ENCODE peak calls at places on chromosome 15, in eight cellular contexts. U is SJSA1; P is HuH-7; A is ACHN; C is left lung; W is SK-MEL-5; Z is fibroblast of the conjunctiva; J is stimulated activated CD4-positive, alpha-beta T cell treated with anti-CD3 and anti-CD28 coated beads, Interleukin-1b, Interleukin-23, amount 100 ng/mL, for 24 hours. L is an unnamed sample.

GRCh38 chr15:71806452-71806931 is 3.9 kb upstream of the NR2E3 start:
- DNase-seq in P (no peak), U (no peak), W (peak; percentile 8), J (no peak), C (no peak), A (peak; percentile 40), Z (no peak), L (peak; percentile 39)

GRCh38 chr15:37253877-37254276 is 153.5 kb upstream of the MEIS2 start:
- DNase-seq in J (no peak), A (peak; percentile 3), P (no peak), U (no peak), Z (no peak), C (no peak), W (no peak), L (no peak)

GRCh38 chr15:100807028-100807427 is 72.6 kb upstream of the ALDH1A3 start:
- DNase-seq in U (no peak), P (no peak), A (no peak), Z (no peak), W (no peak), J (no peak), C (peak; percentile 70), L (no peak)

GRCh38 chr15:93055211-93055763 is 33.7 kb downstream of the RGMA start:
- DNase-seq in C (peak; percentile 50), U (no peak), P (no peak), W (no peak), A (no peak), J (no peak), Z (no peak), L (no peak)

GRCh38 chr15:73753250-73754130 is at the start of gene INSYN1:
- DNase-seq in C (no peak), A (peak; percentile 16), W (no peak), Z (no peak), P (no peak), U (no peak), J (no peak), L (peak; percentile 32)

GRCh38 chr15:74778599-74778970 is 3.3 kb upstream of the CSK start:
- DNase-seq in P (no peak), J (no peak), U (no peak), C (peak; percentile 24), Z (no peak), A (no peak), W (no peak), L (no peak)

GRCh38 chr15:41258706-41259471 is 27.8 kb downstream of the CHP1 start:
- DNase-seq in J (no peak), A (no peak), U (no peak), P (no peak), C (no peak), W (no peak), Z (no peak), L (no peak)

GRCh38 chr15:40080104-40080503 is 28.6 kb downstream of the BMF start:
- DNase-seq in W (no peak), Z (no peak), C (no peak), A (no peak), U (no peak), P (no peak), J (no peak), L (no peak)

GRCh38 chr15:33581032-33581431 is 270.3 kb downstream of the RYR3 start:
- DNase-seq in P (no peak), A (peak; percentile 15), J (no peak), C (no peak), U (no peak), Z (peak; percentile 24), W (peak; percentile 86), L (no peak)

GRCh38 chr15:81480645-81481053 is 106.6 kb upstream of the TMC3 start:
- DNase-seq in W (peak; percentile 84), A (peak; percentile 54), P (peak; percentile 19), J (no peak), Z (peak; percentile 38), U (peak; percentile 54), C (no peak), L (peak; percentile 66)

GRCh38 chr15:80597081-80597480 is 98.0 kb upstream of the ABHD17C start:
- DNase-seq in U (no peak), Z (no peak), A (no peak), C (no peak), W (no peak), P (no peak), J (no peak), L (no peak)

GRCh38 chr15:65519781-65520299 is 2.4 kb upstream of the DPP8 start:
- DNase-seq in U (no peak), A (no peak), C (no peak), Z (no peak), P (no peak), W (no peak), J (no peak), L (no peak)

GRCh38 chr15:60614862-60615771 is 136.2 kb upstream of the ICE2 start:
- DNase-seq in A (no peak), C (peak; percentile 31), W (no peak), U (no peak), P (no peak), Z (no peak), J (no peak), L (no peak)

GRCh38 chr15:76470691-76471090 is 134.1 kb downstream of the ISL2 start:
- DNase-seq in J (no peak), Z (no peak), U (no peak), W (no peak), A (peak; percentile 30), P (no peak), C (no peak), L (no peak)

GRCh38 chr15:77027111-77027696 is 32.3 kb downstream of the PSTPIP1 start:
- DNase-seq in W (no peak), J (no peak), C (peak; percentile 42), P (no peak), Z (no peak), A (no peak), U (no peak), L (no peak)

GRCh38 chr15:69997701-69998273 is 99.9 kb downstream of the TLE3 start:
- DNase-seq in W (no peak), U (no peak), C (no peak), J (no peak), A (peak; percentile 44), Z (no peak), P (no peak), L (peak; percentile 39)

GRCh38 chr15:95946241-95946640 is 384.3 kb upstream of the NR2F2 start:
- DNase-seq in W (no peak), C (no peak), Z (no peak), U (no peak), P (no peak), J (no peak), A (no peak), L (no peak)

GRCh38 chr15:63474810-63475316 is 29.5 kb upstream of the USP3 start:
- DNase-seq in U (no peak), J (no peak), P (no peak), C (no peak), Z (no peak), A (peak; percentile 51), W (no peak), L (no peak)

GRCh38 chr15:68528891-68529290 is 49.9 kb upstream of the CORO2B start:
- DNase-seq in P (no peak), Z (no peak), U (no peak), W (peak; percentile 14), C (no peak), J (no peak), A (no peak), L (peak; percentile 21)

GRCh38 chr15:58552505-58553364 is 120.9 kb downstream of the LIPC start:
- DNase-seq in U (no peak), J (no peak), C (no peak), Z (no peak), A (no peak), P (no peak), W (no peak), L (no peak)

GRCh38 chr15:63041982-63042878 is at the start of gene TPM1:
- DNase-seq in C (peak; percentile 86), J (no peak), W (no peak), A (peak; percentile 91), Z (peak; percentile 57), U (peak; percentile 98), P (peak; percentile 77), L (peak; percentile 51)

GRCh38 chr15:98792117-98792516 is 143.8 kb downstream of the IGF1R start:
- DNase-seq in Z (no peak), U (no peak), P (no peak), C (no peak), W (no peak), A (no peak), J (no peak), L (no peak)

GRCh38 chr15:58988011-58988785 is 735 bp downstream of the RNF111 start:
- DNase-seq in C (peak; percentile 96), J (peak; percentile 43), W (peak; percentile 21), U (peak; percentile 57), A (peak; percentile 58), Z (no peak), P (peak; percentile 67), L (peak; percentile 45)

GRCh38 chr15:85711590-85712192 is 83.0 kb downstream of the KLHL25 start:
- DNase-seq in C (no peak), W (no peak), P (no peak), J (no peak), Z (no peak), A (no peak), U (no peak), L (no peak)

GRCh38 chr15:78308422-78309021 is 9.1 kb upstream of the SKIC8 start:
- DNase-seq in J (peak; percentile 7), Z (peak; percentile 55), A (peak; percentile 63), C (peak; percentile 86), P (peak; percentile 90), U (peak; percentile 79), W (peak; percentile 83), L (peak; percentile 81)

GRCh38 chr15:44441095-44441501 is 13.7 kb downstream of the CTDSPL2 start:
- DNase-seq in U (no peak), A (no peak), J (no peak), C (no peak), W (no peak), P (no peak), Z (no peak), L (no peak)

GRCh38 chr15:100426893-100427292 is 85.1 kb upstream of the ADAMTS17 start:
- DNase-seq in W (no peak), P (no peak), J (no peak), Z (no peak), U (no peak), C (no peak), A (no peak), L (no peak)

GRCh38 chr15:40103124-40103858 is 5.4 kb downstream of the BMF start:
- DNase-seq in C (peak; percentile 92), P (no peak), A (peak; percentile 49), U (peak; percentile 82), Z (peak; percentile 46), W (peak; percentile 72), J (no peak), L (peak; percentile 51)

GRCh38 chr15:67070892-67071664 is 5.7 kb downstream of the SMAD3 start:
- DNase-seq in W (no peak), U (no peak), A (no peak), Z (no peak), P (no peak), J (no peak), C (no peak), L (no peak)

GRCh38 chr15:31554261-31554660 is 227.6 kb downstream of the KLF13 start:
- DNase-seq in J (no peak), P (no peak), U (no peak), A (peak; percentile 39), C (peak; percentile 79), Z (peak; percentile 73), W (no peak), L (no peak)

GRCh38 chr15:31867536-31868442 is 162.5 kb upstream of the CHRNA7 start:
- DNase-seq in J (peak; percentile 30), U (no peak), Z (peak; percentile 36), P (peak; percentile 58), A (peak; percentile 48), C (peak; percentile 86), W (peak; percentile 69), L (peak; percentile 65)

GRCh38 chr15:98484914-98485313 is 163.4 kb upstream of the IGF1R start:
- DNase-seq in A (no peak), C (no peak), P (no peak), W (no peak), J (no peak), Z (no peak), U (no peak), L (no peak)

GRCh38 chr15:64683378-64683777 is 92.0 kb downstream of the RBPMS2 start:
- DNase-seq in J (no peak), U (no peak), Z (no peak), C (no peak), W (no peak), P (no peak), A (no peak), L (no peak)

GRCh38 chr15:50698101-50698500 is 11.5 kb upstream of the TRPM7 start:
- DNase-seq in P (no peak), U (no peak), C (no peak), Z (no peak), J (no peak), A (no peak), W (no peak), L (no peak)